ENCODE peak calls at places on chromosomes 4 and X, in eight cellular contexts. One of them, this sample, is unnamed.
A peak's percentile ranks its signal among the peaks of the same experiment; 100 is the strongest.

GRCh38 chrX:22748093-22748999 is 251.4 kb upstream of the DDX53 start:
- DNase-seq in PC-3: peak; percentile 63
- DNase-seq in Jurkat, Clone E6-1: peak; percentile 26
- DNase-seq in T-cell: peak; percentile 0
- DNase-seq in DMS153: peak; percentile 8
- DNase-seq in pancreas: peak; percentile 20
- DNase-seq in NCI-H345: peak; percentile 59
- DNase-seq in H9: peak; percentile 53
- DNase-seq in this sample: peak; percentile 22

GRCh38 chrX:16005899-16006298 is 117.5 kb upstream of the GRPR start:
- DNase-seq in PC-3: no peak
- DNase-seq in NCI-H345: no peak
- DNase-seq in T-cell: no peak
- DNase-seq in pancreas: no peak
- DNase-seq in H9: no peak
- DNase-seq in DMS153: no peak
- DNase-seq in Jurkat, Clone E6-1: no peak
- DNase-seq in this sample: no peak

GRCh38 chrX:1466232-1466661 is 13.5 kb upstream of the ASMTL start:
- DNase-seq in DMS153: no peak
- DNase-seq in H9: peak; percentile 27
- DNase-seq in Jurkat, Clone E6-1: no peak
- DNase-seq in NCI-H345: no peak
- DNase-seq in PC-3: no peak
- DNase-seq in pancreas: peak; percentile 10
- DNase-seq in T-cell: no peak
- DNase-seq in this sample: no peak

GRCh38 chrX:71128915-71129765 is 10.7 kb downstream of the MED12 start:
- DNase-seq in H9: peak; percentile 57
- DNase-seq in Jurkat, Clone E6-1: no peak
- DNase-seq in pancreas: peak; percentile 50
- DNase-seq in NCI-H345: peak; percentile 37
- DNase-seq in DMS153: no peak
- DNase-seq in PC-3: peak; percentile 58
- DNase-seq in T-cell: peak; percentile 65
- DNase-seq in this sample: peak; percentile 70

GRCh38 chr4:127421418-127421817 is 211.3 kb upstream of the INTU start:
- DNase-seq in Jurkat, Clone E6-1: no peak
- DNase-seq in pancreas: no peak
- DNase-seq in T-cell: no peak
- DNase-seq in PC-3: no peak
- DNase-seq in DMS153: no peak
- DNase-seq in NCI-H345: no peak
- DNase-seq in H9: no peak
- DNase-seq in this sample: no peak

GRCh38 chr4:8409271-8410065 is 31.1 kb downstream of the ACOX3 start:
- DNase-seq in Jurkat, Clone E6-1: peak; percentile 77
- DNase-seq in PC-3: peak; percentile 3
- DNase-seq in T-cell: peak; percentile 62
- DNase-seq in DMS153: no peak
- DNase-seq in pancreas: peak; percentile 32
- DNase-seq in NCI-H345: no peak
- DNase-seq in H9: no peak
- DNase-seq in this sample: no peak

GRCh38 chrX:53088136-53088974 is 5.6 kb upstream of the KANTR start:
- DNase-seq in DMS153: peak; percentile 60
- DNase-seq in T-cell: peak; percentile 71
- DNase-seq in Jurkat, Clone E6-1: no peak
- DNase-seq in H9: peak; percentile 88
- DNase-seq in NCI-H345: peak; percentile 63
- DNase-seq in pancreas: peak; percentile 79
- DNase-seq in PC-3: peak; percentile 89
- DNase-seq in this sample: peak; percentile 81

GRCh38 chr4:4217123-4217522 is 9.6 kb downstream of the OTOP1 start:
- DNase-seq in Jurkat, Clone E6-1: no peak
- DNase-seq in PC-3: no peak
- DNase-seq in NCI-H345: no peak
- DNase-seq in pancreas: no peak
- DNase-seq in T-cell: no peak
- DNase-seq in H9: no peak
- DNase-seq in DMS153: no peak
- DNase-seq in this sample: no peak

GRCh38 chrX:41481264-41482109 is 34.3 kb downstream of the NYX start:
- DNase-seq in pancreas: no peak
- DNase-seq in Jurkat, Clone E6-1: no peak
- DNase-seq in PC-3: peak; percentile 45
- DNase-seq in DMS153: no peak
- DNase-seq in T-cell: no peak
- DNase-seq in NCI-H345: no peak
- DNase-seq in H9: peak; percentile 76
- DNase-seq in this sample: no peak

GRCh38 chrX:46165411-46165810 is 379.8 kb downstream of the ZNF674 start:
- DNase-seq in pancreas: no peak
- DNase-seq in NCI-H345: no peak
- DNase-seq in H9: no peak
- DNase-seq in T-cell: no peak
- DNase-seq in PC-3: peak; percentile 36
- DNase-seq in Jurkat, Clone E6-1: no peak
- DNase-seq in DMS153: no peak
- DNase-seq in this sample: no peak

GRCh38 chr4:55012363-55013255 is 112.8 kb downstream of the KDR start:
- DNase-seq in T-cell: no peak
- DNase-seq in PC-3: peak; percentile 38
- DNase-seq in H9: no peak
- DNase-seq in Jurkat, Clone E6-1: no peak
- DNase-seq in DMS153: peak; percentile 20
- DNase-seq in pancreas: no peak
- DNase-seq in NCI-H345: no peak
- DNase-seq in this sample: no peak

GRCh38 chrX:49042581-49043219 is 457 bp downstream of the TFE3 start:
- DNase-seq in T-cell: no peak
- DNase-seq in pancreas: no peak
- DNase-seq in H9: no peak
- DNase-seq in Jurkat, Clone E6-1: no peak
- DNase-seq in DMS153: no peak
- DNase-seq in PC-3: no peak
- DNase-seq in NCI-H345: no peak
- DNase-seq in this sample: no peak

GRCh38 chr4:38320833-38321232 is 343.2 kb upstream of the KLF3 start:
- DNase-seq in T-cell: no peak
- DNase-seq in PC-3: no peak
- DNase-seq in Jurkat, Clone E6-1: no peak
- DNase-seq in pancreas: no peak
- DNase-seq in NCI-H345: no peak
- DNase-seq in DMS153: no peak
- DNase-seq in H9: no peak
- DNase-seq in this sample: no peak

GRCh38 chr4:183571350-183572076 is 66.7 kb downstream of the ING2 start:
- DNase-seq in pancreas: peak; percentile 89
- DNase-seq in DMS153: peak; percentile 55
- DNase-seq in NCI-H345: peak; percentile 76
- DNase-seq in T-cell: no peak
- DNase-seq in Jurkat, Clone E6-1: no peak
- DNase-seq in H9: no peak
- DNase-seq in PC-3: peak; percentile 15
- DNase-seq in this sample: no peak

GRCh38 chr4:141759796-141760425 is 123.5 kb downstream of the IL15 start:
- DNase-seq in Jurkat, Clone E6-1: no peak
- DNase-seq in NCI-H345: no peak
- DNase-seq in PC-3: peak; percentile 43
- DNase-seq in pancreas: no peak
- DNase-seq in DMS153: no peak
- DNase-seq in H9: no peak
- DNase-seq in T-cell: no peak
- DNase-seq in this sample: no peak

GRCh38 chr4:86595426-86595805 is 1.3 kb downstream of the PTPN13 start:
- DNase-seq in DMS153: no peak
- DNase-seq in pancreas: peak; percentile 19
- DNase-seq in T-cell: no peak
- DNase-seq in Jurkat, Clone E6-1: no peak
- DNase-seq in H9: no peak
- DNase-seq in PC-3: peak; percentile 15
- DNase-seq in NCI-H345: no peak
- DNase-seq in this sample: no peak

GRCh38 chr4:181550381-181550780 is 692.8 kb upstream of the TENM3 start:
- DNase-seq in NCI-H345: no peak
- DNase-seq in pancreas: no peak
- DNase-seq in DMS153: no peak
- DNase-seq in T-cell: no peak
- DNase-seq in Jurkat, Clone E6-1: no peak
- DNase-seq in PC-3: no peak
- DNase-seq in H9: no peak
- DNase-seq in this sample: no peak